ENCODE peak calls at places on chromosomes 11 and 22, in ten cellular contexts. Q, L, K, O, B, G, U, F, J and H are unnamed samples.

GRCh38 chr11:58330861-58331260 is 28.0 kb downstream of the OR5B17 start:
- DNase-seq in Q (peak; percentile 80), L (no peak), K (no peak), O (no peak), B (peak; percentile 5), G (peak; percentile 4), U (no peak), F (no peak), J (no peak), H (peak; percentile 10)

GRCh38 chr22:49372530-49373288 is 455.0 kb downstream of the BRD1 start:
- DNase-seq in Q (no peak), L (peak; percentile 12), K (no peak), O (no peak), B (no peak), G (no peak), U (no peak), F (peak; percentile 36), J (no peak), H (no peak)

GRCh38 chr11:80473562-80473961 is 1032.7 kb upstream of the TENM4 start:
- DNase-seq in Q (no peak), L (no peak), K (no peak), O (no peak), B (no peak), G (no peak), U (peak; percentile 46), F (no peak), J (no peak), H (no peak)

GRCh38 chr22:50400406-50400805 is 57.3 kb downstream of the PPP6R2 start:
- DNase-seq in Q (no peak), L (no peak), K (no peak), O (no peak), B (no peak), G (no peak), U (no peak), F (no peak), J (no peak), H (no peak)

GRCh38 chr11:82862379-82862778 is 37.9 kb downstream of the PRCP start:
- DNase-seq in Q (no peak), L (no peak), K (no peak), O (no peak), B (no peak), G (no peak), U (no peak), F (no peak), J (no peak), H (no peak)

GRCh38 chr22:19822301-19823117 is 32.2 kb downstream of the GNB1L start:
- DNase-seq in Q (no peak), L (no peak), K (no peak), O (no peak), B (no peak), G (no peak), U (no peak), F (no peak), J (no peak), H (no peak)

GRCh38 chr11:116644201-116644947 is 128.4 kb downstream of the BUD13 start:
- DNase-seq in Q (no peak), L (peak; percentile 13), K (no peak), O (no peak), B (no peak), G (no peak), U (no peak), F (no peak), J (no peak), H (no peak)

GRCh38 chr22:39308614-39309363 is 10.6 kb downstream of the RPL3 start:
- DNase-seq in Q (peak; percentile 96), L (no peak), K (no peak), O (peak; percentile 88), B (peak; percentile 88), G (peak; percentile 86), U (no peak), F (peak; percentile 60), J (peak; percentile 98), H (peak; percentile 95)

GRCh38 chr11:22177186-22177585 is 15.7 kb upstream of the ANO5 start:
- DNase-seq in Q (no peak), L (no peak), K (no peak), O (no peak), B (no peak), G (no peak), U (no peak), F (no peak), J (no peak), H (no peak)

GRCh38 chr22:27088026-27088425 is 430.6 kb downstream of the MIAT start:
- DNase-seq in Q (peak; percentile 39), L (no peak), K (no peak), O (no peak), B (no peak), G (no peak), U (no peak), F (no peak), J (peak; percentile 3), H (peak; percentile 30)

GRCh38 chr11:125347261-125347585 is 148.8 kb downstream of the FEZ1 start:
- DNase-seq in Q (no peak), L (no peak), K (no peak), O (no peak), B (no peak), G (no peak), U (no peak), F (no peak), J (no peak), H (no peak)

GRCh38 chr11:134288486-134288885 is 12.3 kb downstream of the GLB1L3 start:
- DNase-seq in Q (no peak), L (no peak), K (no peak), O (no peak), B (no peak), G (no peak), U (no peak), F (no peak), J (no peak), H (no peak)

GRCh38 chr11:92050305-92050704 is 174.3 kb upstream of the FAT3 start:
- DNase-seq in Q (no peak), L (no peak), K (no peak), O (no peak), B (no peak), G (peak; percentile 18), U (no peak), F (no peak), J (no peak), H (no peak)

GRCh38 chr11:12482839-12483238 is 105.5 kb downstream of the PARVA start:
- DNase-seq in Q (no peak), L (no peak), K (peak; percentile 39), O (no peak), B (no peak), G (no peak), U (no peak), F (no peak), J (no peak), H (no peak)

GRCh38 chr11:109145287-109145686 is 276.7 kb upstream of the C11orf87 start:
- DNase-seq in Q (no peak), L (no peak), K (no peak), O (no peak), B (no peak), G (no peak), U (no peak), F (no peak), J (no peak), H (no peak)

GRCh38 chr22:42842658-42843370 is 14.3 kb downstream of the ARFGAP3 start:
- DNase-seq in Q (peak; percentile 24), L (no peak), K (no peak), O (no peak), B (no peak), G (no peak), U (no peak), F (no peak), J (no peak), H (no peak)

GRCh38 chr11:6647836-6648235 is 7.8 kb downstream of the DCHS1 start:
- DNase-seq in Q (no peak), L (no peak), K (no peak), O (no peak), B (no peak), G (no peak), U (no peak), F (no peak), J (no peak), H (no peak)

GRCh38 chr22:46750861-46751260 is 11.6 kb upstream of the TBC1D22A start:
- DNase-seq in Q (no peak), L (peak; percentile 81), K (no peak), O (no peak), B (no peak), G (no peak), U (no peak), F (no peak), J (no peak), H (no peak)

GRCh38 chr11:131852757-131853156 is 482.3 kb downstream of the NTM start:
- DNase-seq in Q (no peak), L (no peak), K (no peak), O (no peak), B (no peak), G (no peak), U (no peak), F (no peak), J (no peak), H (no peak)

GRCh38 chr22:32636884-32637283 is 162.3 kb downstream of the FBXO7 start:
- DNase-seq in Q (no peak), L (no peak), K (no peak), O (no peak), B (no peak), G (no peak), U (no peak), F (no peak), J (no peak), H (peak; percentile 16)
- TF ChIP-seq CTCF in Q (no peak), L (no peak), K (no peak), O (no peak), B (no peak), G (no peak), U (no peak), F (no peak), J (no peak), H (peak; percentile 24)

GRCh38 chr22:23537421-23537820 is 42.7 kb downstream of the IGLL1 start:
- DNase-seq in Q (no peak), L (no peak), K (no peak), O (no peak), B (no peak), G (no peak), U (no peak), F (no peak), J (no peak), H (no peak)
- H3K4me3 ChIP-seq in Q (no peak overlapping the region), L (no peak overlapping the region), K (no peak overlapping the region), O (no peak overlapping the region), B (no peak overlapping the region), G (no peak overlapping the region), U (no peak overlapping the region), F (no peak overlapping the region), J (no peak overlapping the region), H (no peak overlapping the region)

GRCh38 chr11:1953489-1954284 is 6.6 kb downstream of the MRPL23 start:
- DNase-seq in Q (no peak), L (no peak), K (peak; percentile 19), O (no peak), B (no peak), G (no peak), U (no peak), F (no peak), J (no peak), H (peak; percentile 28)
- TF ChIP-seq CTCF in Q (no peak), L (no peak), K (no peak), O (no peak), B (no peak), G (no peak), U (no peak), F (peak; percentile 22), J (no peak), H (no peak)

DNA sequence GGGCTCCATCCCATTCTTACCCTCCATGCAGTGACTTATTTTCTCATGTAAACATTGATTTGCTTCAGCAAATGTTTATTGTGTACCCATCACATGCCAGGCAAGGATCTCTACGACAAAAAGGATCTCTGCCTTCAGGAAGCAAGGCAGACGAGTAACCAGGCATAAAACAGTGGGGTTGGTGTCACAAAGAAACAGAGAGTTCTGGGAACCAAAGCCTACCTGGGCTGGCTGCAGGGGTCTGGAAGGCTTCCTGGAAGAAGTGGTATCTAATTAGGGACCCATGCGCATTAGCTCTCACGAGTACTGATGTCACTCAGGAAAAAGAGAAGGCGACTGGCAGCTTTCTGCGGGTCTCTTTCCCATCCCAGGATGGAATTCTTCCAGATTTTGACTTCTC is 44.5 kb downstream of the KIAA1671 start:
- DNase-seq in Q (no peak), L (no peak), K (no peak), O (no peak), B (no peak), G (no peak), U (no peak), F (no peak), J (no peak), H (no peak)
- H3K4me3 ChIP-seq in Q (no peak overlapping the region), L (no peak overlapping the region), K (no peak overlapping the region), O (no peak overlapping the region), B (no peak overlapping the region), G (no peak overlapping the region), U (no peak overlapping the region), F (no peak overlapping the region), J (no peak overlapping the region), H (no peak overlapping the region)